ENCODE peak calls at places on chromosomes 13 and 19, in six cellular contexts. C is K562, M is HepG2, S is SK-N-SH, J is HCT116, A is GM12878. P is an unnamed sample.

GRCh38 chr13:23348270-23349126 is 85.0 kb downstream of the SACS start:
- DNase-seq in C (no peak), J (no peak), S (no peak), M (no peak), A (no peak), P (no peak)

GRCh38 chr19:47891923-47892666 is 6.0 kb upstream of the SULT2A1 start:
- DNase-seq in S (no peak), C (peak; percentile 81), M (peak; percentile 99), A (no peak), J (no peak), P (peak; percentile 45)

GRCh38 chr13:48493076-48493765 is 39.7 kb downstream of the RCBTB2 start:
- DNase-seq in A (no peak), C (no peak), M (no peak), J (no peak), S (no peak), P (peak; percentile 28)

GRCh38 chr19:49689133-49690072 is at the start of gene ADM5:
- DNase-seq in A (no peak), C (no peak), J (no peak), M (no peak), S (peak; percentile 82), P (peak; percentile 54)

GRCh38 chr13:95535243-95535642 is 17.3 kb upstream of the CLDN10 start:
- DNase-seq in C (no peak), M (peak; percentile 84), A (no peak), S (no peak), J (peak; percentile 77), P (peak; percentile 94)

GRCh38 chr19:18932216-18932841 is 8.7 kb downstream of the HOMER3 start:
- DNase-seq in M (no peak), J (peak; percentile 58), C (peak; percentile 98), A (no peak), S (peak; percentile 99), P (peak; percentile 58)

GRCh38 chr19:13996928-13997636 is 9.0 kb downstream of the RFX1 start:
- DNase-seq in A (no peak), J (no peak), M (no peak), S (no peak), C (no peak), P (no peak)

GRCh38 chr13:110330491-110331001 is 23.5 kb downstream of the COL4A2 start:
- DNase-seq in A (no peak), S (no peak), J (no peak), C (no peak), M (no peak), P (no peak)

GRCh38 chr19:28307963-28308362 is 905.0 kb downstream of the UQCRFS1 start:
- DNase-seq in M (no peak), S (no peak), A (no peak), C (no peak), J (no peak), P (no peak)

GRCh38 chr19:19258589-19259338 is 14.3 kb downstream of the TM6SF2 start:
- DNase-seq in M (no peak), S (no peak), A (no peak), J (no peak), C (no peak), P (no peak)

GRCh38 chr19:2271516-2272103 is 10.4 kb downstream of the PEAK3 start:
- DNase-seq in M (no peak), S (no peak), C (no peak), J (no peak), A (no peak), P (no peak)

GRCh38 chr19:4088065-4088679 is 21.5 kb upstream of the ZBTB7A start:
- DNase-seq in J (no peak), C (no peak), M (no peak), A (no peak), S (no peak), P (no peak)

GRCh38 chr13:98216135-98216565 is 39.1 kb upstream of the RNF113B start:
- DNase-seq in C (no peak), S (peak; percentile 44), A (no peak), M (no peak), J (peak; percentile 33), P (peak; percentile 70)

GRCh38 chr19:2793126-2793525 is 7.8 kb downstream of the THOP1 start:
- DNase-seq in A (no peak), S (no peak), J (no peak), M (no peak), C (no peak), P (no peak)

GRCh38 chr19:40423227-40423566 is 2.6 kb downstream of the SERTAD1 start:
- DNase-seq in S (no peak), C (no peak), J (no peak), A (no peak), M (no peak), P (no peak)

GRCh38 chr13:41179593-41180250 is 14.6 kb downstream of the KBTBD7 start:
- DNase-seq in C (no peak), M (no peak), S (no peak), A (no peak), J (no peak), P (no peak)

GRCh38 chr13:71801165-71801564 is 65.8 kb downstream of the DACH1 start:
- DNase-seq in M (no peak), A (no peak), S (no peak), C (no peak), J (no peak), P (no peak)

GRCh38 chr19:15199652-15200574 is 882 bp downstream of the NOTCH3 start:
- DNase-seq in M (no peak), S (peak; percentile 91), J (no peak), C (peak; percentile 61), A (no peak), P (no peak)

GRCh38 chr19:15216363-15216762 is 15.6 kb upstream of the NOTCH3 start:
- DNase-seq in S (no peak), M (peak; percentile 59), C (no peak), A (no peak), J (no peak), P (no peak)

GRCh38 chr19:4676955-4677731 is 7.0 kb upstream of the MYDGF start:
- DNase-seq in S (peak; percentile 69), A (no peak), J (peak; percentile 83), C (peak; percentile 79), M (peak; percentile 69), P (peak; percentile 18)

GRCh38 chr13:110593430-110594130 is 21.8 kb upstream of the NAXD start:
- DNase-seq in M (peak; percentile 65), A (no peak), J (peak; percentile 50), C (peak; percentile 44), S (peak; percentile 80), P (peak; percentile 63)

GRCh38 chr19:13978306-13978705 is 26.0 kb downstream of the DCAF15 start:
- DNase-seq in M (no peak), S (peak; percentile 81), A (no peak), C (peak; percentile 85), J (no peak), P (peak; percentile 59)

GRCh38 chr13:100131863-100132574 is 43.1 kb downstream of the PCCA start:
- DNase-seq in C (peak; percentile 45), M (peak; percentile 32), J (peak; percentile 45), S (peak; percentile 23), A (no peak), P (peak; percentile 97)

GRCh38 chr19:15244106-15244803 is 12.0 kb upstream of the EPHX3 start:
- DNase-seq in C (no peak), S (no peak), A (no peak), M (no peak), J (no peak), P (no peak)

GRCh38 chr13:75481176-75482069 is 546 bp downstream of the TBC1D4 start:
- DNase-seq in C (peak; percentile 7), A (no peak), J (no peak), M (no peak), S (peak; percentile 78), P (peak; percentile 52)

GRCh38 chr13:33728271-33729037 is 89.5 kb upstream of the RFC3 start:
- DNase-seq in S (no peak), M (no peak), J (no peak), A (peak; percentile 96), C (no peak), P (peak; percentile 28)

GRCh38 chr19:38839816-38840582 is 8.4 kb upstream of the ECH1 start:
- DNase-seq in C (peak; percentile 13), S (no peak), J (no peak), A (no peak), M (no peak), P (no peak)

GRCh38 chr13:101397742-101398141 is 18.6 kb downstream of the NALCN start:
- DNase-seq in S (no peak), M (no peak), A (no peak), J (no peak), C (no peak), P (peak; percentile 59)

GRCh38 chr13:46286972-46287371 is 75.2 kb downstream of the LRRC63 start:
- DNase-seq in C (no peak), J (no peak), M (no peak), S (no peak), A (no peak), P (no peak)

DNA sequence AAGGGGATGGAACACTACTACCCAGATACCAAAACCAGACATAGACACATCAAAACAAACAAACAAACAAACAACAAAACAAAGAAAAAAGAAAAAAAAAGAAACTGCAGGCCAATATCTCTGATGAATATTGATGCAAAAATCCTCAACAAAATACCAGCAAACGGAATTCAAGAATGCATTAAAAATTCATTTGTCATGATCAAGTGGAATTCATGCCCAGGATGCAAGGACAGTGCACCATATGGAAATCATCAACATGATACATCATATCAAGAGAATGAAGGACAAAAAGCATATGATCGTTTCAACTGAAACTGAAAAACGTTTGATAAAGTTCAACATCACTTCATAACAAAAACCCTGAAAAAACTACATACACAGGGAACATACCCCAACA is 48.9 kb upstream of the CEACAM21 start:
- DNase-seq in S (no peak), M (no peak), J (no peak), A (no peak), C (no peak), P (no peak)
- H4K20me1 ChIP-seq in S (no peaks in the 10 kb centered on the region), M (no peaks in the 10 kb centered on the region), J (no peaks in the 10 kb centered on the region), A (no peaks in the 10 kb centered on the region), C (no peaks in the 10 kb centered on the region), P (no peaks in the 10 kb centered on the region)

DNA sequence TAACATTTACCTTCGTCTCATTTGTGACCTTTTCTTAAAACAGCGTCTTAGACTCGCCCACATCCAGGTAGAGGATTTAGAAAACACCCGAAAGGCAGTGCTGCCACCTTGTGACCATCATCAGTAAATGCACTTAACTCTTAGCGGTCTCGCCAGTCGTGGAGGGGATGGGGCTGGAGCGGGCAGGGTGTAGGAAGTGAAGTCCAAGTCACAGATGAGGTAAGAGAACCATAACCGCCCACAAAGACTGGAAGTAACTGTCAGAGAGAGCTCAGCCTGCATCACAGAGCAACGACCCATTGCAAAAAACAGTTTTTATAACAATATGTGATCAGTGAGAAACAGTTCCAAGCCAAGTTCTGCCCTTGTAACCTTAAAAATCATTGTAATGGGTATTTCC is 10.7 kb upstream of the CEACAM3 start:
- DNase-seq in C (peak; percentile 85), A (peak; percentile 35), M (peak; percentile 52), S (peak; percentile 76), J (peak; percentile 80), P (peak; percentile 66)
- H3K4me3 ChIP-seq in C (no peak overlapping the region), A (no peak overlapping the region), M (no peak overlapping the region), S (no peak overlapping the region), J (no peak overlapping the region), P (no peak overlapping the region)

DNA sequence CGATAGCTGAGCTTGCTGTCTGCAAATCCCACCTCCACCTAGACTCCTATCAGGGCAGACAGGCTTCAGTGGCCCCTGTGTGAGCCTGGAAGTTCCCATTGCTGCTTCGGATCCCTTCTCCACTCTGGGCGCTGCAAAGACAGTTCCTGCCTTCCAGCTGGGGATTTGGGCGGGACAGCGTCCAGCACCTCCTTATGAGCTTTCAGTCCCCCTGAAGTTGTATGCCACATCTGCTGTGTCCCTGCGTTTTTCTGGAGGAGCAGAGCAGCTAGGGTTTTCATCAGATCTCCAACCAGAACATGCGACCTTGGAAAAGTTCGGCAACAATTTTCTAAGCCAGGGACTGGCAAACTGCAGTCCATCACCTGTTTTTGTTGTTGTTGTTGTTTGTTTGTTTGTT is 38.0 kb downstream of the ARHGEF18 start:
- DNase-seq in C (peak; percentile 6), J (no peak), A (no peak), S (no peak), M (no peak), P (no peak)
- TF ChIP-seq MAX in C (no peak), J (no peak), A (no peak), S (no peak), M (no peak), P (no peak)

GRCh38 chr19:45138303-45138751 is 22.5 kb downstream of the NKPD1 start:
- DNase-seq in S (no peak), M (no peak), C (peak; percentile 54), A (no peak), J (no peak), P (no peak)
- H4K20me1 ChIP-seq in S (peaks cover 9% of the 10 kb centered on the region), M (no peaks in the 10 kb centered on the region), C (peaks cover 8% of the 10 kb centered on the region), A (no peaks in the 10 kb centered on the region), J (no peaks in the 10 kb centered on the region), P (no peaks in the 10 kb centered on the region)

P was measured in endothelial cell of umbilical vein.